ENCODE peak calls at places on chromosome 14, in five cellular contexts. One of them, this sample, is unnamed.

GRCh38 chr14:61663312-61663974 is 31.9 kb upstream of the HIF1A start:
- DNase-seq in IMR-90: no peak
- DNase-seq in mesendoderm: no peak
- DNase-seq in PC-9: no peak
- DNase-seq in CD4-positive, alpha-beta memory T cell: no peak
- DNase-seq in this sample: no peak

GRCh38 chr14:104019806-104020205 is 65.7 kb upstream of the ASPG start:
- DNase-seq in PC-9: no peak
- DNase-seq in IMR-90: no peak
- DNase-seq in mesendoderm: no peak
- DNase-seq in CD4-positive, alpha-beta memory T cell: no peak
- DNase-seq in this sample: no peak

GRCh38 chr14:55802986-55803431 is 223.0 kb downstream of the KTN1 start:
- DNase-seq in CD4-positive, alpha-beta memory T cell: no peak
- DNase-seq in PC-9: peak
- DNase-seq in mesendoderm: no peak
- DNase-seq in IMR-90: peak
- DNase-seq in this sample: peak

GRCh38 chr14:94174622-94175402 is 690 bp downstream of the PPP4R4 start:
- DNase-seq in CD4-positive, alpha-beta memory T cell: no peak
- DNase-seq in IMR-90: no peak
- DNase-seq in mesendoderm: peak
- DNase-seq in PC-9: no peak
- DNase-seq in this sample: no peak

GRCh38 chr14:74658535-74659130 is 46.6 kb upstream of the LTBP2 start:
- DNase-seq in PC-9: no peak
- DNase-seq in IMR-90: peak
- DNase-seq in mesendoderm: no peak
- DNase-seq in CD4-positive, alpha-beta memory T cell: no peak
- DNase-seq in this sample: peak

GRCh38 chr14:66944872-66945271 is 244.4 kb upstream of the GARIN2 start:
- DNase-seq in CD4-positive, alpha-beta memory T cell: no peak
- DNase-seq in mesendoderm: peak
- DNase-seq in PC-9: no peak
- DNase-seq in IMR-90: peak
- DNase-seq in this sample: peak

GRCh38 chr14:73457935-73458218 is 469 bp downstream of the NUMB start:
- DNase-seq in PC-9: no peak
- DNase-seq in CD4-positive, alpha-beta memory T cell: no peak
- DNase-seq in IMR-90: no peak
- DNase-seq in mesendoderm: no peak
- DNase-seq in this sample: no peak

GRCh38 chr14:89393346-89393745 is 23.7 kb downstream of the FOXN3 start:
- DNase-seq in IMR-90: peak
- DNase-seq in CD4-positive, alpha-beta memory T cell: no peak
- DNase-seq in mesendoderm: no peak
- DNase-seq in PC-9: no peak
- DNase-seq in this sample: no peak

GRCh38 chr14:102829106-102829505 is 51.9 kb downstream of the TRAF3 start:
- DNase-seq in CD4-positive, alpha-beta memory T cell: no peak
- DNase-seq in mesendoderm: no peak
- DNase-seq in IMR-90: peak
- DNase-seq in PC-9: no peak
- DNase-seq in this sample: no peak

GRCh38 chr14:91349481-91350074 is 68.0 kb downstream of the CCDC88C start:
- DNase-seq in IMR-90: no peak
- DNase-seq in CD4-positive, alpha-beta memory T cell: peak
- DNase-seq in mesendoderm: no peak
- DNase-seq in PC-9: no peak
- DNase-seq in this sample: no peak

GRCh38 chr14:81534510-81535074 is 939 bp upstream of the SEL1L start:
- DNase-seq in CD4-positive, alpha-beta memory T cell: no peak
- DNase-seq in mesendoderm: no peak
- DNase-seq in IMR-90: no peak
- DNase-seq in PC-9: no peak
- DNase-seq in this sample: no peak
- H3K4me3 ChIP-seq in CD4-positive, alpha-beta memory T cell: no peak
- H3K4me3 ChIP-seq in mesendoderm: no peak
- H3K4me3 ChIP-seq in IMR-90: no peak
- H3K4me3 ChIP-seq in PC-9: no peak
- H3K4me3 ChIP-seq in this sample: no peak

GRCh38 chr14:21039059-21039422 is 3.1 kb upstream of the RNASE7 start:
- DNase-seq in mesendoderm: peak
- DNase-seq in PC-9: no peak
- DNase-seq in CD4-positive, alpha-beta memory T cell: no peak
- DNase-seq in IMR-90: peak
- DNase-seq in this sample: no peak
- H3K4me3 ChIP-seq in mesendoderm: no peak
- H3K4me3 ChIP-seq in PC-9: no peak
- H3K4me3 ChIP-seq in CD4-positive, alpha-beta memory T cell: no peak
- H3K4me3 ChIP-seq in IMR-90: no peak
- H3K4me3 ChIP-seq in this sample: no peak

GRCh38 chr14:79764288-79764687 is 447.0 kb downstream of the DIO2 start:
- DNase-seq in PC-9: no peak
- DNase-seq in mesendoderm: no peak
- DNase-seq in CD4-positive, alpha-beta memory T cell: no peak
- DNase-seq in IMR-90: no peak
- DNase-seq in this sample: no peak
- H3K4me3 ChIP-seq in PC-9: no peak
- H3K4me3 ChIP-seq in mesendoderm: no peak
- H3K4me3 ChIP-seq in CD4-positive, alpha-beta memory T cell: no peak
- H3K4me3 ChIP-seq in IMR-90: no peak
- H3K4me3 ChIP-seq in this sample: no peak

GRCh38 chr14:26204954-26205479 is 392.8 kb downstream of the NOVA1 start:
- DNase-seq in PC-9: no peak
- DNase-seq in IMR-90: no peak
- DNase-seq in mesendoderm: peak
- DNase-seq in CD4-positive, alpha-beta memory T cell: no peak
- DNase-seq in this sample: no peak
- H3K4me3 ChIP-seq in PC-9: no peak
- H3K4me3 ChIP-seq in IMR-90: no peak
- H3K4me3 ChIP-seq in mesendoderm: peak
- H3K4me3 ChIP-seq in CD4-positive, alpha-beta memory T cell: no peak
- H3K4me3 ChIP-seq in this sample: no peak

GRCh38 chr14:31964490-31964889 is 112.6 kb upstream of the ARHGAP5 start:
- DNase-seq in IMR-90: no peak
- DNase-seq in PC-9: no peak
- DNase-seq in mesendoderm: no peak
- DNase-seq in CD4-positive, alpha-beta memory T cell: no peak
- DNase-seq in this sample: no peak
- H3K4me3 ChIP-seq in IMR-90: no peak
- H3K4me3 ChIP-seq in PC-9: no peak
- H3K4me3 ChIP-seq in mesendoderm: no peak
- H3K4me3 ChIP-seq in CD4-positive, alpha-beta memory T cell: no peak
- H3K4me3 ChIP-seq in this sample: no peak

GRCh38 chr14:23071244-23071974 is 14.1 kb upstream of the CDH24 start:
- DNase-seq in mesendoderm: peak
- DNase-seq in CD4-positive, alpha-beta memory T cell: peak
- DNase-seq in IMR-90: peak
- DNase-seq in PC-9: peak
- DNase-seq in this sample: peak

GRCh38 chr14:23070262-23071129 is 13.2 kb upstream of the CDH24 start:
- DNase-seq in PC-9: no peak
- DNase-seq in mesendoderm: peak
- DNase-seq in CD4-positive, alpha-beta memory T cell: no peak
- DNase-seq in IMR-90: no peak
- DNase-seq in this sample: no peak

GRCh38 chr14:23067847-23068791 is 10.8 kb upstream of the CDH24 start:
- DNase-seq in mesendoderm: no peak
- DNase-seq in CD4-positive, alpha-beta memory T cell: no peak
- DNase-seq in PC-9: no peak
- DNase-seq in IMR-90: no peak
- DNase-seq in this sample: peak

GRCh38 chr14:23068792-23069412 is 11.6 kb upstream of the CDH24 start:
- DNase-seq in IMR-90: peak
- DNase-seq in PC-9: peak
- DNase-seq in mesendoderm: peak
- DNase-seq in CD4-positive, alpha-beta memory T cell: peak
- DNase-seq in this sample: peak

DNA sequence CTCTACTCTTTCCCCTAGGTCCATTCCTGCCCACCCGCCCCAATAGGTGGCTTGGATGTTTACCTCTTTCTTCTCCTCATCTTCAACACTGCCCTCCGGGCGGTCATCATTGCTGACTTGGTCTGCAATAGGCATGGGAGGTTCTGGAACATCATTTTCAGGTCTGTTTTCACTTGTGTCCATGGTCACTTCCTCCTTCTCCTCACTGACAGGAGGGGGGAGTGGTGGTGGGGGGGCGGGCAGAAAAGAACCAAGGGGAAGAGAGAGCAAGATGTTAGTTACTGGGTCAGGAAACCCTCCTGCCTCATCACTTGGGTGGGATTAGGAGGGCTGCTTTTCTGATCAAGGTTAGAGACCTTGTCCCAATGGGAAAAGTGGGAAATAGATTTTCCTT is 12.1 kb upstream of the CDH24 start:
- DNase-seq in mesendoderm: no peak
- DNase-seq in IMR-90: no peak
- DNase-seq in CD4-positive, alpha-beta memory T cell: no peak
- DNase-seq in PC-9: no peak
- DNase-seq in this sample: no peak
- H3K4me3 ChIP-seq in mesendoderm: no peak
- H3K4me3 ChIP-seq in IMR-90: no peak
- H3K4me3 ChIP-seq in CD4-positive, alpha-beta memory T cell: no peak
- H3K4me3 ChIP-seq in PC-9: no peak
- H3K4me3 ChIP-seq in this sample: peak

DNA sequence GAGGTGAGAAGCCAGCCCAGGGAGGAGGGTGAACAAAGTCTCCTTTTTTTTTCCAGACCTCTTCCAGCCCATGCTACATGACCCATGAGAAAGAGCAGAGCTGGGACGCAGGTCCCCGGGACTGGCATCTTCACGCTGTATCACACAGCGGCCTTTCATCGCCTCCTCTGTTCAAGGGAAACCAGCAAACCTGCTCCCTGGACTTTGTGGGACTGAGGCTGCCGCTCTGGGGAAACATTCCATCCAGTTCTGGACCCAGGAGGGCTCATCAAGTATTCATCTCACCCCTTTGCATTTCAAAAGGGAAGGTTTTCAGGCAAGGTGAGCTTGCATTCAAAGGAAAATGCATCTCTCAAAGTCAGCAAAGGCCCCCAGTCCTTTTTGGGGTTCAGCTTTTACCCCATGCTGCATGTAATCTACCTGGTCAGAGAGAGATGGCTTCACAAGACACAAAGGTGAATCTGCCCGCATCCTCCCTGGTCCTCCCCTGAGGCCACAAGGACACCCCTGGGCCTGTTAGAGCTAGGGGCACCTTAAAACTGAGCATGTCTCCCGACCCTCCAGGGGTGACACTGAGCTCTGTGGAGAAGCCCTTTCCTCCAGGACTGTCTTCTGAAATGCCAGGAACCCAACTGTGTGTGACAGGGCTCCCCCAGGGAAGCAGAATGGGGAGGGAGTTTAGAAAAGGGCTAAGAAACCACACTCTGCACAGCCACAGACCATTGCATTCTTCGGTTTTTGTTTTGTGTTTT is 21.2 kb upstream of the MEG3 start:
- DNase-seq in IMR-90: no peak
- DNase-seq in CD4-positive, alpha-beta memory T cell: no peak
- DNase-seq in mesendoderm: no peak
- DNase-seq in PC-9: no peak
- DNase-seq in this sample: no peak
- H3K4me3 ChIP-seq in IMR-90: no peak
- H3K4me3 ChIP-seq in CD4-positive, alpha-beta memory T cell: no peak
- H3K4me3 ChIP-seq in mesendoderm: no peak
- H3K4me3 ChIP-seq in PC-9: no peak
- H3K4me3 ChIP-seq in this sample: no peak